ENCODE peak calls at places on chromosomes 13 and 19, in six cellular contexts. One of them, this sample, is unnamed.
A peak's percentile ranks its signal among the peaks of the same experiment; 100 is the strongest.

GRCh38 chr19:794989-795658 is 2.1 kb upstream of the PTBP1 start:
- DNase-seq in uterus: no peak
- DNase-seq in cardiac muscle cell: no peak
- DNase-seq in GM12878: no peak
- DNase-seq in GM06990: no peak
- DNase-seq in esophagus squamous epithelium: no peak
- DNase-seq in this sample: no peak

GRCh38 chr19:42282036-42282762 is 13.1 kb downstream of the CIC start:
- DNase-seq in GM06990: peak; percentile 17
- DNase-seq in GM12878: no peak
- DNase-seq in cardiac muscle cell: no peak
- DNase-seq in uterus: no peak
- DNase-seq in esophagus squamous epithelium: no peak
- DNase-seq in this sample: peak; percentile 81

GRCh38 chr19:34994643-34995471 is 5.3 kb upstream of the GRAMD1A start:
- DNase-seq in GM06990: no peak
- DNase-seq in GM12878: no peak
- DNase-seq in esophagus squamous epithelium: no peak
- DNase-seq in cardiac muscle cell: no peak
- DNase-seq in uterus: no peak
- DNase-seq in this sample: peak; percentile 73

GRCh38 chr13:35252536-35253205 is 223.8 kb downstream of the MAB21L1 start:
- DNase-seq in uterus: no peak
- DNase-seq in GM06990: peak; percentile 17
- DNase-seq in esophagus squamous epithelium: no peak
- DNase-seq in cardiac muscle cell: no peak
- DNase-seq in GM12878: peak; percentile 21
- DNase-seq in this sample: no peak

GRCh38 chr13:31322025-31322424 is 122.2 kb downstream of the B3GLCT start:
- DNase-seq in GM12878: no peak
- DNase-seq in cardiac muscle cell: peak; percentile 93
- DNase-seq in GM06990: no peak
- DNase-seq in esophagus squamous epithelium: no peak
- DNase-seq in uterus: peak; percentile 50
- DNase-seq in this sample: no peak

GRCh38 chr19:29535432-29535831 is 9.6 kb downstream of the VSTM2B start:
- DNase-seq in GM06990: no peak
- DNase-seq in esophagus squamous epithelium: no peak
- DNase-seq in cardiac muscle cell: no peak
- DNase-seq in uterus: no peak
- DNase-seq in GM12878: no peak
- DNase-seq in this sample: no peak

GRCh38 chr13:38216181-38216580 is 133.5 kb upstream of the UFM1 start:
- DNase-seq in GM06990: no peak
- DNase-seq in esophagus squamous epithelium: no peak
- DNase-seq in uterus: no peak
- DNase-seq in GM12878: no peak
- DNase-seq in cardiac muscle cell: no peak
- DNase-seq in this sample: no peak

GRCh38 chr19:42540071-42540553 is 11.8 kb upstream of the CEACAM1 start:
- DNase-seq in GM06990: no peak
- DNase-seq in esophagus squamous epithelium: no peak
- DNase-seq in cardiac muscle cell: peak; percentile 50
- DNase-seq in GM12878: no peak
- DNase-seq in uterus: no peak
- DNase-seq in this sample: no peak

GRCh38 chr19:5293607-5294089 is 47.0 kb downstream of the PTPRS start:
- DNase-seq in GM06990: no peak
- DNase-seq in GM12878: no peak
- DNase-seq in esophagus squamous epithelium: no peak
- DNase-seq in uterus: peak; percentile 43
- DNase-seq in cardiac muscle cell: peak; percentile 49
- DNase-seq in this sample: no peak

GRCh38 chr13:113859311-113860050 is 4.4 kb downstream of the GAS6 start:
- DNase-seq in uterus: no peak
- DNase-seq in esophagus squamous epithelium: no peak
- DNase-seq in GM06990: no peak
- DNase-seq in cardiac muscle cell: no peak
- DNase-seq in GM12878: no peak
- DNase-seq in this sample: no peak

GRCh38 chr13:72390909-72391308 is 336.5 kb downstream of the MZT1 start:
- DNase-seq in GM06990: no peak
- DNase-seq in GM12878: no peak
- DNase-seq in cardiac muscle cell: no peak
- DNase-seq in esophagus squamous epithelium: no peak
- DNase-seq in uterus: no peak
- DNase-seq in this sample: no peak

GRCh38 chr13:63024458-63024857 is 1608.8 kb upstream of the PCDH20 start:
- DNase-seq in GM06990: no peak
- DNase-seq in esophagus squamous epithelium: no peak
- DNase-seq in uterus: no peak
- DNase-seq in cardiac muscle cell: no peak
- DNase-seq in GM12878: no peak
- DNase-seq in this sample: no peak

GRCh38 chr19:1905071-1905862 is at the start of the genes ADAT3 and SCAMP4:
- DNase-seq in GM06990: peak; percentile 100
- DNase-seq in esophagus squamous epithelium: peak; percentile 92
- DNase-seq in GM12878: peak; percentile 94
- DNase-seq in cardiac muscle cell: peak; percentile 100
- DNase-seq in uterus: peak; percentile 99
- DNase-seq in this sample: peak; percentile 100

GRCh38 chr19:9289231-9289884 is 20.3 kb downstream of the ZNF699 start:
- DNase-seq in uterus: no peak
- DNase-seq in GM12878: no peak
- DNase-seq in GM06990: no peak
- DNase-seq in cardiac muscle cell: no peak
- DNase-seq in esophagus squamous epithelium: no peak
- DNase-seq in this sample: no peak

GRCh38 chr19:2089001-2089711 is 7.0 kb downstream of the MOB3A start:
- DNase-seq in GM12878: peak; percentile 78
- DNase-seq in esophagus squamous epithelium: no peak
- DNase-seq in cardiac muscle cell: no peak
- DNase-seq in uterus: no peak
- DNase-seq in GM06990: peak; percentile 76
- DNase-seq in this sample: no peak

GRCh38 chr13:87331178-87331577 is 340.0 kb upstream of the SLITRK5 start:
- DNase-seq in esophagus squamous epithelium: no peak
- DNase-seq in cardiac muscle cell: no peak
- DNase-seq in GM12878: no peak
- DNase-seq in uterus: no peak
- DNase-seq in GM06990: no peak
- DNase-seq in this sample: no peak

GRCh38 chr13:72437458-72437857 is 290.0 kb downstream of the MZT1 start:
- DNase-seq in cardiac muscle cell: no peak
- DNase-seq in GM12878: no peak
- DNase-seq in GM06990: no peak
- DNase-seq in uterus: no peak
- DNase-seq in esophagus squamous epithelium: no peak
- DNase-seq in this sample: no peak

GRCh38 chr13:79869326-79869725 is 388.4 kb downstream of the NDFIP2 start:
- DNase-seq in uterus: no peak
- DNase-seq in esophagus squamous epithelium: no peak
- DNase-seq in GM06990: no peak
- DNase-seq in cardiac muscle cell: no peak
- DNase-seq in GM12878: no peak
- DNase-seq in this sample: no peak

GRCh38 chr19:45764947-45765346 is 4.1 kb downstream of the SIX5 start:
- DNase-seq in GM06990: no peak
- DNase-seq in esophagus squamous epithelium: no peak
- DNase-seq in cardiac muscle cell: no peak
- DNase-seq in GM12878: no peak
- DNase-seq in uterus: peak; percentile 34
- DNase-seq in this sample: no peak

GRCh38 chr13:19590423-19590822 is 29.1 kb upstream of the TPTE2 start:
- DNase-seq in uterus: no peak
- DNase-seq in cardiac muscle cell: no peak
- DNase-seq in esophagus squamous epithelium: no peak
- DNase-seq in GM12878: no peak
- DNase-seq in GM06990: no peak
- DNase-seq in this sample: no peak

GRCh38 chr19:53868892-53869804 is 1.5 kb downstream of the MYADM start:
- DNase-seq in GM06990: peak; percentile 94
- DNase-seq in GM12878: no peak
- DNase-seq in cardiac muscle cell: peak; percentile 98
- DNase-seq in uterus: peak; percentile 92
- DNase-seq in esophagus squamous epithelium: no peak
- DNase-seq in this sample: peak; percentile 96

GRCh38 chr19:16457195-16457953 is 14.4 kb downstream of the EPS15L1 start:
- DNase-seq in GM12878: no peak
- DNase-seq in esophagus squamous epithelium: no peak
- DNase-seq in uterus: peak; percentile 50
- DNase-seq in cardiac muscle cell: peak; percentile 67
- DNase-seq in GM06990: peak; percentile 34
- DNase-seq in this sample: no peak

GRCh38 chr13:73938375-73939070 is 195.7 kb downstream of the KLF12 start:
- DNase-seq in esophagus squamous epithelium: no peak
- DNase-seq in uterus: no peak
- DNase-seq in GM06990: no peak
- DNase-seq in GM12878: no peak
- DNase-seq in cardiac muscle cell: peak; percentile 77
- DNase-seq in this sample: no peak

GRCh38 chr19:43820861-43821215 is 6.3 kb upstream of the ZNF283 start:
- DNase-seq in GM06990: no peak
- DNase-seq in esophagus squamous epithelium: no peak
- DNase-seq in uterus: no peak
- DNase-seq in cardiac muscle cell: no peak
- DNase-seq in GM12878: no peak
- DNase-seq in this sample: no peak

GRCh38 chr19:46015961-46016425 is 6.9 kb downstream of the PGLYRP1 start:
- DNase-seq in uterus: no peak
- DNase-seq in cardiac muscle cell: no peak
- DNase-seq in GM06990: peak; percentile 34
- DNase-seq in esophagus squamous epithelium: no peak
- DNase-seq in GM12878: no peak
- DNase-seq in this sample: peak; percentile 88

GRCh38 chr19:14433454-14434156 is 499 bp downstream of the PKN1 start:
- DNase-seq in cardiac muscle cell: no peak
- DNase-seq in uterus: peak; percentile 41
- DNase-seq in esophagus squamous epithelium: no peak
- DNase-seq in GM06990: peak; percentile 45
- DNase-seq in GM12878: no peak
- DNase-seq in this sample: peak; percentile 86

DNA sequence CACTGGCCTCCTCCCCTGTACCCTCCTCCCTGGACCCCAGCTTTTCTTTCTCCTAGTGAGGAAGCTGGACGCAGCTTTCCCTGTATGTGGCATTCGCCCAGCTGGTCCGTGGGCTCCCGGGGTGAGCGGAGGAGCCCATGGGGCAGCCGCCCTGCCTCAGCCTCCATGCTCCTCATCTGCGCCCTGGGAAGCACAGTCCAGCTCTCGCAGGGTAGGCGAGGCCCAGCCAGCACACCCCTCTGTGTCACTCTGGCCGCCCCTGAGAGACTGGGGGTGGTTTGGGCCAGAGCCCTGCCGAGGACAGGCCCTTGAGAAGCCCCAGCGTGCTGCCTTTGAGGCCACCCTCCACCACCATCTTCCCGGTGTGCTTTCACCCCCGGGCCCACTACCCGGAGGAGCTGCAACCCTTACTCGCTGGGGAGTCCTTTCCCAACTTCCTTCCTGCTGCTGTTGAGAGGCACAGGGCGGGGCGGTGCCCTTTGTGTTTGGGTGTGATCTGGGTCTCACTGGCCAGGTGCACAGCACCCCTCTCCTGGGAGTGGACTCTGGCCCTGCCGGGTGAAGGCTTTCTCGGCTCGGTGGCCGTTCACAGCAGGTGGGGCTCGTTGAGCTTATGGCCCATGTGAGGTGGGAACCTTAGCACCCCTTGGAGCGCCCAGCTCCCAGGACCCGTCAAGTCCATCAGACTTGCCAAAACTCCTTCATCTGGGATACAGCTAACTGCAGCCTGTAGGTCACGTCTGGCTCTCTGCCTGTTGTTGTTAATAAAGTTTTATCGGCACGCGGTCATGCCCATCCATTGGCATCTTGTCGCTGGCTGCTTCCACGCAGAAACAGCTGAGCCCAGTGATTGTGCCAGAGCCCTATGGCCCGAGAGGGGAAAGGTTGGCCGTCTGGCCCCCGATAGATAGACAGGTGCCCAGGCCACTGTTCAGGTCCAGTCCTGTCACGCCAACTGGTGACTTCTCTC is 3.2 kb downstream of the NCLN start:
- DNase-seq in esophagus squamous epithelium: no peak
- DNase-seq in GM06990: peak; percentile 11
- DNase-seq in uterus: no peak
- DNase-seq in cardiac muscle cell: no peak
- DNase-seq in GM12878: no peak
- DNase-seq in this sample: peak; percentile 91
- H3K4me3 ChIP-seq in esophagus squamous epithelium: no peak overlapping the region
- H3K4me3 ChIP-seq in GM06990: no peak overlapping the region
- H3K4me3 ChIP-seq in uterus: no peak overlapping the region
- H3K4me3 ChIP-seq in cardiac muscle cell: no peak overlapping the region
- H3K4me3 ChIP-seq in GM12878: peak overlapping the region; percentile 76
- H3K4me3 ChIP-seq in this sample: no peak overlapping the region

GRCh38 chr19:51096473-51097165 is 11.6 kb downstream of the CTU1 start:
- DNase-seq in cardiac muscle cell: no peak
- DNase-seq in GM12878: no peak
- DNase-seq in esophagus squamous epithelium: no peak
- DNase-seq in uterus: no peak
- DNase-seq in GM06990: no peak
- DNase-seq in this sample: peak; percentile 25
- TF ChIP-seq CTCF in cardiac muscle cell: peak; percentile 39
- TF ChIP-seq CTCF in GM12878: peak; percentile 20
- TF ChIP-seq CTCF in esophagus squamous epithelium: peak; percentile 19
- TF ChIP-seq CTCF in uterus: no peak
- TF ChIP-seq CTCF in GM06990: peak; percentile 33
- TF ChIP-seq CTCF in this sample: no peak

GRCh38 chr19:7916137-7916907 is 1.7 kb downstream of the TGFBR3L start:
- DNase-seq in GM06990: peak; percentile 59
- DNase-seq in cardiac muscle cell: no peak
- DNase-seq in uterus: no peak
- DNase-seq in esophagus squamous epithelium: no peak
- DNase-seq in GM12878: no peak
- DNase-seq in this sample: peak; percentile 89

GRCh38 chr19:7914598-7915045 is at the start of gene TGFBR3L:
- DNase-seq in cardiac muscle cell: no peak
- DNase-seq in GM12878: no peak
- DNase-seq in esophagus squamous epithelium: no peak
- DNase-seq in uterus: peak; percentile 14
- DNase-seq in GM06990: peak; percentile 18
- DNase-seq in this sample: peak; percentile 71

GRCh38 chr19:7916908-7917291 is 2.3 kb downstream of the TGFBR3L start:
- DNase-seq in GM12878: no peak
- DNase-seq in cardiac muscle cell: no peak
- DNase-seq in esophagus squamous epithelium: no peak
- DNase-seq in uterus: no peak
- DNase-seq in GM06990: no peak
- DNase-seq in this sample: no peak

GRCh38 chr19:7914099-7914498 is 531 bp upstream of the TGFBR3L start:
- DNase-seq in GM12878: no peak
- DNase-seq in esophagus squamous epithelium: no peak
- DNase-seq in uterus: no peak
- DNase-seq in GM06990: no peak
- DNase-seq in cardiac muscle cell: no peak
- DNase-seq in this sample: no peak

GRCh38 chr19:7915250-7916136 is 863 bp downstream of the TGFBR3L start:
- DNase-seq in uterus: peak; percentile 12
- DNase-seq in GM12878: no peak
- DNase-seq in GM06990: no peak
- DNase-seq in esophagus squamous epithelium: no peak
- DNase-seq in cardiac muscle cell: no peak
- DNase-seq in this sample: no peak
- H3K4me3 ChIP-seq in uterus: no peak overlapping the region
- H3K4me3 ChIP-seq in GM12878: no peak overlapping the region
- H3K4me3 ChIP-seq in GM06990: peak overlapping the region; percentile 53
- H3K4me3 ChIP-seq in esophagus squamous epithelium: peak overlapping the region; percentile 43
- H3K4me3 ChIP-seq in cardiac muscle cell: peak overlapping the region; percentile 29
- H3K4me3 ChIP-seq in this sample: peak overlapping the region; percentile 46

GRCh38 chr13:84917252-84917878 is 881.9 kb downstream of the SLITRK6 start:
- DNase-seq in cardiac muscle cell: peak; percentile 30
- DNase-seq in GM06990: no peak
- DNase-seq in uterus: no peak
- DNase-seq in esophagus squamous epithelium: no peak
- DNase-seq in GM12878: no peak
- DNase-seq in this sample: no peak
- TF ChIP-seq CTCF in cardiac muscle cell: peak; percentile 31
- TF ChIP-seq CTCF in GM06990: no peak
- TF ChIP-seq CTCF in uterus: no peak
- TF ChIP-seq CTCF in esophagus squamous epithelium: peak; percentile 19
- TF ChIP-seq CTCF in GM12878: no peak
- TF ChIP-seq CTCF in this sample: peak; percentile 34

This sample was measured in spleen.